ENCODE peak calls at places on chromosomes 12 and 14, in five cellular contexts. One of them, this sample, is unnamed.

GRCh38 chr12:53965251-53966069 is 7.5 kb upstream of the HOXC11 start:
- DNase-seq in body of pancreas: no peak
- DNase-seq in heart right ventricle: no peak
- DNase-seq in cardiac fibroblast: no peak
- DNase-seq in CD8-positive, alpha-beta T cell: no peak
- DNase-seq in this sample: no peak

GRCh38 chr14:22379727-22380126 is 209.3 kb downstream of the DAD1 start:
- DNase-seq in heart right ventricle: no peak
- DNase-seq in body of pancreas: no peak
- DNase-seq in cardiac fibroblast: no peak
- DNase-seq in CD8-positive, alpha-beta T cell: no peak
- DNase-seq in this sample: peak

GRCh38 chr12:26688344-26688904 is 144.6 kb downstream of the ITPR2 start:
- DNase-seq in cardiac fibroblast: no peak
- DNase-seq in body of pancreas: no peak
- DNase-seq in heart right ventricle: no peak
- DNase-seq in CD8-positive, alpha-beta T cell: no peak
- DNase-seq in this sample: no peak

GRCh38 chr12:6925543-6926279 is 2.0 kb upstream of the ATN1 start:
- DNase-seq in heart right ventricle: peak
- DNase-seq in cardiac fibroblast: peak
- DNase-seq in body of pancreas: peak
- DNase-seq in CD8-positive, alpha-beta T cell: no peak
- DNase-seq in this sample: peak

GRCh38 chr12:46711756-46712155 is 114.0 kb downstream of the SLC38A4 start:
- DNase-seq in body of pancreas: no peak
- DNase-seq in CD8-positive, alpha-beta T cell: no peak
- DNase-seq in cardiac fibroblast: peak
- DNase-seq in heart right ventricle: no peak
- DNase-seq in this sample: peak

GRCh38 chr14:51318777-51319176 is 78.7 kb downstream of the TMX1 start:
- DNase-seq in body of pancreas: no peak
- DNase-seq in CD8-positive, alpha-beta T cell: no peak
- DNase-seq in heart right ventricle: no peak
- DNase-seq in cardiac fibroblast: no peak
- DNase-seq in this sample: no peak

GRCh38 chr12:124705545-124706138 is 138.2 kb upstream of the NCOR2 start:
- DNase-seq in heart right ventricle: no peak
- DNase-seq in cardiac fibroblast: no peak
- DNase-seq in CD8-positive, alpha-beta T cell: no peak
- DNase-seq in body of pancreas: no peak
- DNase-seq in this sample: no peak

GRCh38 chr12:76420221-76420620 is 72.0 kb upstream of the BBS10 start:
- DNase-seq in CD8-positive, alpha-beta T cell: no peak
- DNase-seq in cardiac fibroblast: no peak
- DNase-seq in heart right ventricle: no peak
- DNase-seq in body of pancreas: no peak
- DNase-seq in this sample: no peak

GRCh38 chr14:50082308-50082742 is 34.0 kb downstream of the VCPKMT start:
- DNase-seq in heart right ventricle: no peak
- DNase-seq in CD8-positive, alpha-beta T cell: peak
- DNase-seq in cardiac fibroblast: no peak
- DNase-seq in body of pancreas: no peak
- DNase-seq in this sample: no peak

GRCh38 chr12:97047361-97047760 is 140.3 kb downstream of the NEDD1 start:
- DNase-seq in cardiac fibroblast: no peak
- DNase-seq in CD8-positive, alpha-beta T cell: no peak
- DNase-seq in heart right ventricle: no peak
- DNase-seq in body of pancreas: no peak
- DNase-seq in this sample: no peak

GRCh38 chr12:132081423-132081822 is 62.7 kb downstream of the DDX51 start:
- DNase-seq in CD8-positive, alpha-beta T cell: no peak
- DNase-seq in heart right ventricle: no peak
- DNase-seq in body of pancreas: no peak
- DNase-seq in cardiac fibroblast: no peak
- DNase-seq in this sample: no peak

GRCh38 chr12:67986632-67987031 is 2.6 kb upstream of the IFNG-AS1 start:
- DNase-seq in heart right ventricle: no peak
- DNase-seq in body of pancreas: no peak
- DNase-seq in CD8-positive, alpha-beta T cell: no peak
- DNase-seq in cardiac fibroblast: no peak
- DNase-seq in this sample: peak

GRCh38 chr12:39884616-39885125 is 221.2 kb downstream of the SLC2A13 start:
- DNase-seq in heart right ventricle: no peak
- DNase-seq in body of pancreas: no peak
- DNase-seq in CD8-positive, alpha-beta T cell: no peak
- DNase-seq in cardiac fibroblast: no peak
- DNase-seq in this sample: no peak

GRCh38 chr12:50558970-50559369 is 54.2 kb downstream of the DIP2B start:
- DNase-seq in cardiac fibroblast: no peak
- DNase-seq in CD8-positive, alpha-beta T cell: no peak
- DNase-seq in body of pancreas: no peak
- DNase-seq in heart right ventricle: no peak
- DNase-seq in this sample: no peak

GRCh38 chr12:51926718-51927117 is 19.4 kb downstream of the ACVRL1 start:
- DNase-seq in body of pancreas: peak
- DNase-seq in CD8-positive, alpha-beta T cell: peak
- DNase-seq in cardiac fibroblast: peak
- DNase-seq in heart right ventricle: no peak
- DNase-seq in this sample: peak

GRCh38 chr12:62912644-62913043 is 22.3 kb downstream of the PPM1H start:
- DNase-seq in body of pancreas: no peak
- DNase-seq in cardiac fibroblast: no peak
- DNase-seq in heart right ventricle: no peak
- DNase-seq in CD8-positive, alpha-beta T cell: no peak
- DNase-seq in this sample: no peak

GRCh38 chr14:99137001-99137700 is 134.8 kb downstream of the BCL11B start:
- DNase-seq in heart right ventricle: no peak
- DNase-seq in cardiac fibroblast: no peak
- DNase-seq in CD8-positive, alpha-beta T cell: peak
- DNase-seq in body of pancreas: no peak
- DNase-seq in this sample: no peak

GRCh38 chr12:86174188-86174587 is 82.0 kb downstream of the MGAT4C start:
- DNase-seq in cardiac fibroblast: no peak
- DNase-seq in body of pancreas: no peak
- DNase-seq in heart right ventricle: no peak
- DNase-seq in CD8-positive, alpha-beta T cell: no peak
- DNase-seq in this sample: no peak

GRCh38 chr14:85010186-85010585 is 519.8 kb upstream of the FLRT2 start:
- DNase-seq in body of pancreas: no peak
- DNase-seq in cardiac fibroblast: no peak
- DNase-seq in CD8-positive, alpha-beta T cell: no peak
- DNase-seq in heart right ventricle: no peak
- DNase-seq in this sample: no peak

GRCh38 chr14:68791078-68791983 is 1.5 kb downstream of the ZFP36L1 start:
- DNase-seq in CD8-positive, alpha-beta T cell: no peak
- DNase-seq in body of pancreas: peak
- DNase-seq in heart right ventricle: no peak
- DNase-seq in cardiac fibroblast: peak
- DNase-seq in this sample: peak

GRCh38 chr12:104306376-104306775 is 2.8 kb downstream of the EID3 start:
- DNase-seq in CD8-positive, alpha-beta T cell: no peak
- DNase-seq in cardiac fibroblast: no peak
- DNase-seq in heart right ventricle: no peak
- DNase-seq in body of pancreas: no peak
- DNase-seq in this sample: no peak
- H3K4me3 ChIP-seq in CD8-positive, alpha-beta T cell: no peak
- H3K4me3 ChIP-seq in cardiac fibroblast: no peak
- H3K4me3 ChIP-seq in heart right ventricle: no peak
- H3K4me3 ChIP-seq in body of pancreas: no peak
- H3K4me3 ChIP-seq in this sample: peak

GRCh38 chr12:5661820-5662219 is 229.9 kb downstream of the NTF3 start:
- DNase-seq in cardiac fibroblast: no peak
- DNase-seq in CD8-positive, alpha-beta T cell: no peak
- DNase-seq in heart right ventricle: peak
- DNase-seq in body of pancreas: no peak
- DNase-seq in this sample: no peak
- TF ChIP-seq CTCF in cardiac fibroblast: no peak
- TF ChIP-seq CTCF in CD8-positive, alpha-beta T cell: no peak
- TF ChIP-seq CTCF in heart right ventricle: no peak
- TF ChIP-seq CTCF in body of pancreas: no peak
- TF ChIP-seq CTCF in this sample: no peak

GRCh38 chr14:95562892-95563685 is 28.2 kb downstream of the GLRX5 start:
- DNase-seq in cardiac fibroblast: peak
- DNase-seq in CD8-positive, alpha-beta T cell: no peak
- DNase-seq in heart right ventricle: no peak
- DNase-seq in body of pancreas: no peak
- DNase-seq in this sample: peak
- H3K4me3 ChIP-seq in cardiac fibroblast: no peak
- H3K4me3 ChIP-seq in CD8-positive, alpha-beta T cell: no peak
- H3K4me3 ChIP-seq in heart right ventricle: no peak
- H3K4me3 ChIP-seq in body of pancreas: no peak
- H3K4me3 ChIP-seq in this sample: peak

GRCh38 chr12:69601962-69602685 is 8.6 kb downstream of the LRRC10 start:
- DNase-seq in body of pancreas: no peak
- DNase-seq in cardiac fibroblast: no peak
- DNase-seq in heart right ventricle: no peak
- DNase-seq in CD8-positive, alpha-beta T cell: no peak
- DNase-seq in this sample: no peak

GRCh38 chr12:69598174-69598753 is 12.4 kb downstream of the LRRC10 start:
- DNase-seq in cardiac fibroblast: no peak
- DNase-seq in CD8-positive, alpha-beta T cell: no peak
- DNase-seq in heart right ventricle: no peak
- DNase-seq in body of pancreas: no peak
- DNase-seq in this sample: no peak

GRCh38 chr12:69600804-69601203 is 9.9 kb downstream of the LRRC10 start:
- DNase-seq in body of pancreas: no peak
- DNase-seq in CD8-positive, alpha-beta T cell: no peak
- DNase-seq in cardiac fibroblast: no peak
- DNase-seq in heart right ventricle: no peak
- DNase-seq in this sample: no peak

GRCh38 chr12:69608114-69608513 is 2.6 kb downstream of the LRRC10 start:
- DNase-seq in cardiac fibroblast: peak
- DNase-seq in CD8-positive, alpha-beta T cell: no peak
- DNase-seq in body of pancreas: no peak
- DNase-seq in heart right ventricle: no peak
- DNase-seq in this sample: no peak

GRCh38 chr12:69602954-69603353 is 7.8 kb downstream of the LRRC10 start:
- DNase-seq in heart right ventricle: no peak
- DNase-seq in CD8-positive, alpha-beta T cell: no peak
- DNase-seq in cardiac fibroblast: no peak
- DNase-seq in body of pancreas: no peak
- DNase-seq in this sample: no peak
- TF ChIP-seq CTCF in heart right ventricle: no peak
- TF ChIP-seq CTCF in CD8-positive, alpha-beta T cell: no peak
- TF ChIP-seq CTCF in cardiac fibroblast: no peak
- TF ChIP-seq CTCF in body of pancreas: no peak
- TF ChIP-seq CTCF in this sample: no peak